ENCODE peak calls at places on chromosome 1, in five cellular contexts. O is caudate nucleus, H is A549, Q is cardiac fibroblast, C is nephron progenitor cell. R is an unnamed sample.

GRCh38 chr1:162632743-162633326 is 571 bp downstream of the DDR2 start:
- DNase-seq in O (no peak), H (no peak), Q (peak; percentile 55), C (no peak), R (no peak)

GRCh38 chr1:89942825-89943658 is 51.9 kb upstream of the ZNF326 start:
- DNase-seq in O (no peak), H (peak; percentile 93), Q (peak; percentile 77), C (no peak), R (no peak)

GRCh38 chr1:242813490-242814091 is 289.1 kb upstream of the PLD5 start:
- DNase-seq in O (no peak), H (no peak), Q (no peak), C (no peak), R (no peak)

GRCh38 chr1:54353959-54354358 is 52.2 kb downstream of the SSBP3 start:
- DNase-seq in O (no peak), H (no peak), Q (no peak), C (no peak), R (no peak)

GRCh38 chr1:84688461-84689061 is 1.7 kb downstream of the SSX2IP start:
- DNase-seq in O (no peak), H (no peak), Q (peak; percentile 20), C (no peak), R (no peak)

GRCh38 chr1:78619803-78620579 is at the start of gene IFI44L:
- DNase-seq in O (no peak), H (no peak), Q (peak; percentile 88), C (no peak), R (peak; percentile 4)

GRCh38 chr1:161763522-161764098 is 2.5 kb upstream of the ATF6 start:
- DNase-seq in O (no peak), H (peak; percentile 63), Q (peak; percentile 16), C (peak; percentile 16), R (no peak)

GRCh38 chr1:57586842-57587241 is 163.0 kb upstream of the DAB1 start:
- DNase-seq in O (no peak), H (no peak), Q (no peak), C (no peak), R (no peak)

GRCh38 chr1:101238041-101238515 is 1.3 kb downstream of the S1PR1 start:
- DNase-seq in O (no peak), H (no peak), Q (no peak), C (peak; percentile 36), R (no peak)

GRCh38 chr1:171252482-171252881 is 4.2 kb downstream of the FMO1 start:
- DNase-seq in O (no peak), H (no peak), Q (no peak), C (no peak), R (no peak)

GRCh38 chr1:5847013-5847654 is 145.1 kb downstream of the NPHP4 start:
- DNase-seq in O (no peak), H (no peak), Q (peak; percentile 10), C (peak; percentile 85), R (no peak)

R was measured in hypothalamus.